ENCODE peak calls at places on chromosome 22, in seven cellular contexts. E is adrenal gland, M is AG09309, G is A549, V is tibial artery, Q is right lobe of liver, X is cardiac fibroblast. Z is an unnamed sample.

GRCh38 chr22:26806445-26807170 is 149.2 kb downstream of the MIAT start:
- DNase-seq in V (no peak), E (no peak), G (no peak), M (no peak), Q (no peak), X (no peak), Z (no peak)

GRCh38 chr22:50713571-50714056 is 24.4 kb upstream of the ACR start:
- DNase-seq in E (no peak), M (no peak), Q (no peak), X (no peak), G (no peak), V (no peak), Z (no peak)

GRCh38 chr22:24536089-24536488 is 18.8 kb downstream of the GUCD1 start:
- DNase-seq in V (no peak), G (no peak), E (no peak), X (no peak), Q (no peak), M (no peak), Z (no peak)

GRCh38 chr22:20131856-20132685 is 467 bp downstream of the ZDHHC8 start:
- DNase-seq in V (no peak), Q (peak), G (no peak), M (no peak), X (no peak), E (peak), Z (no peak)

GRCh38 chr22:27125539-27125938 is 468.2 kb downstream of the MIAT start:
- DNase-seq in X (no peak), V (no peak), E (no peak), Q (no peak), G (no peak), M (no peak), Z (no peak)

GRCh38 chr22:19997561-19998231 is 18.9 kb downstream of the ARVCF start:
- DNase-seq in E (no peak), V (no peak), X (no peak), G (no peak), M (no peak), Q (no peak), Z (no peak)

GRCh38 chr22:49372530-49373288 is 455.0 kb downstream of the BRD1 start:
- DNase-seq in Q (no peak), X (peak), E (no peak), V (no peak), M (no peak), G (peak), Z (no peak)

GRCh38 chr22:50294319-50294656 is 13.2 kb downstream of the PLXNB2 start:
- DNase-seq in E (no peak), G (no peak), X (no peak), V (no peak), Q (no peak), M (no peak), Z (no peak)

GRCh38 chr22:39960791-39961746 is 872 bp downstream of the TMA7B start:
- DNase-seq in M (peak), Q (no peak), G (no peak), E (no peak), X (peak), V (no peak), Z (peak)

GRCh38 chr22:25081409-25081824 is 118.2 kb upstream of the CRYBB3 start:
- DNase-seq in Q (no peak), G (peak), X (peak), M (no peak), V (peak), E (no peak), Z (no peak)

GRCh38 chr22:17307566-17307965 is 61.7 kb upstream of the CECR2 start:
- DNase-seq in E (no peak), X (no peak), G (no peak), Q (no peak), M (no peak), V (no peak), Z (no peak)

GRCh38 chr22:23621082-23621780 is 10.9 kb downstream of the DRICH1 start:
- DNase-seq in V (no peak), X (no peak), G (no peak), M (no peak), Q (no peak), E (no peak), Z (peak)

GRCh38 chr22:20761536-20761935 is 12.4 kb upstream of the SERPIND1 start:
- DNase-seq in G (no peak), Q (no peak), E (no peak), X (peak), M (peak), V (no peak), Z (no peak)

GRCh38 chr22:35995772-35996171 is 32.9 kb downstream of the RBFOX2 start:
- DNase-seq in G (no peak), Q (no peak), X (peak), E (peak), V (peak), M (peak), Z (no peak)

GRCh38 chr22:31121403-31121802 is 1.4 kb upstream of the INPP5J start:
- DNase-seq in Q (no peak), X (no peak), G (no peak), V (no peak), E (no peak), M (no peak), Z (no peak)

GRCh38 chr22:41501209-41501608 is 32.3 kb downstream of the ACO2 start:
- DNase-seq in M (no peak), E (no peak), X (no peak), G (peak), V (no peak), Q (no peak), Z (no peak)

GRCh38 chr22:32650553-32651345 is 150.8 kb upstream of the TIMP3 start:
- DNase-seq in G (no peak), V (no peak), Q (no peak), X (no peak), E (no peak), M (no peak), Z (no peak)

GRCh38 chr22:36398602-36399472 is 11.1 kb upstream of the MYH9 start:
- DNase-seq in G (no peak), Q (no peak), M (no peak), E (no peak), V (no peak), X (peak), Z (no peak)

GRCh38 chr22:40534379-40535188 is 101.9 kb downstream of the MRTFA start:
- DNase-seq in E (no peak), V (no peak), Q (no peak), M (no peak), X (peak), G (no peak), Z (no peak)

GRCh38 chr22:48677168-48677520 is 1150.5 kb downstream of the BRD1 start:
- DNase-seq in E (no peak), M (no peak), Q (no peak), G (no peak), V (no peak), X (no peak), Z (no peak)

GRCh38 chr22:17724678-17725464 is 49.4 kb downstream of the BID start:
- DNase-seq in Q (peak), G (no peak), E (no peak), M (no peak), V (no peak), X (no peak), Z (no peak)

GRCh38 chr22:20591295-20591645 is 83.9 kb downstream of the MED15 start:
- DNase-seq in G (no peak), X (no peak), M (no peak), V (no peak), Q (peak), E (no peak), Z (no peak)

GRCh38 chr22:36818010-36818642 is 1.3 kb upstream of the PVALB start:
- DNase-seq in V (no peak), M (no peak), G (no peak), Q (no peak), E (no peak), X (no peak), Z (no peak)

GRCh38 chr22:35561796-35562526 is 21.3 kb downstream of the RASD2 start:
- DNase-seq in G (peak), M (no peak), V (no peak), Q (no peak), X (peak), E (no peak), Z (no peak)

GRCh38 chr22:48234011-48234410 is 1471.6 kb downstream of the TBC1D22A start:
- DNase-seq in X (no peak), M (no peak), Q (peak), G (no peak), E (no peak), V (no peak), Z (no peak)

GRCh38 chr22:19253143-19253542 is 38.4 kb downstream of the CLTCL1 start:
- DNase-seq in E (no peak), G (no peak), M (no peak), Q (no peak), X (no peak), V (no peak), Z (no peak)

GRCh38 chr22:33823552-33823951 is 96.7 kb downstream of the LARGE1 start:
- DNase-seq in X (peak), E (peak), V (no peak), G (peak), Q (no peak), M (no peak), Z (no peak)

GRCh38 chr22:17303840-17304779 is 65.2 kb upstream of the CECR2 start:
- DNase-seq in G (no peak), E (no peak), X (no peak), M (no peak), V (no peak), Q (no peak), Z (peak)

GRCh38 chr22:39356464-39356863 is 6.7 kb downstream of the SYNGR1 start:
- DNase-seq in Q (no peak), M (no peak), G (no peak), V (no peak), E (no peak), X (no peak), Z (no peak)

DNA sequence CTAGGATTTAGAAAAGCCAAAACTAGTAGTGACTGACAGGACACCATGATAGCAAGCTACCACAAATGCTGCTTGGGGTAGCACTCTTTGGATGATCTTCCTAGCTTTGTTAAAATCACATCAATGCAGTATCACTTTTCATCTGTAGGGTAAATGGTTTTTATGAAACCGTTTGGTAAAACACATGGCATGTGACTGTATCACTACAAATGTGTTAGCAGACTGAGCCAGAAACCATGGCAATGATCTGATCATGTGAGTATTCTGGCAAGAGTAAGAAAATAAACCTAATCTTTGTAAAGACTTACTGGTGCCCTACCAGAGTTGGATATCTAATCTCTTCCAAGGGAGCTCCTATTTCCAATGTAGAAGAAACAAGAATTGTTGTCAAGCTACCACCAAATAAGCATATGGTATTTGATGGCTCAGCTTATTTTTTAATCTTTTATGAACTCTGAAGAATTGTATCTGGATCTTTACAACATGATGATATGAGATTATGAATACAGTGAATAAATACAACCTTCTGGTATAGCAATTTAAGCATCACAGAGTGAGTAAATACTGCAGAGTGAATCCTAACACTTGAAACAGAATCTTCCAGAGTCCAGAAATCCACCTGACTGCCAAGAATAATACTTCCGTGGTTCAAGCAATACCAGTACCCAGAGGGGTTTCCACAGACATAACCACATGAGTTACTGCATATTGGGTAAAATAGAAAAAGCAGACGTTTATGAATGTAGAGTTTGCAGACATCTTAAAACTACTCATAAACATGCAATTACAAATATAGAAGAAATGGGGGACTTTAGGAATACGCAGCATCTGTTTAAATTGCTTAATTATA is 238.9 kb downstream of the TTC28 start:
- DNase-seq in M (no peak), G (no peak), V (no peak), E (peak), X (peak), Q (no peak), Z (no peak)
- H3K4me3 ChIP-seq in M (peak), G (no peak), V (peak), E (no peak), X (no peak), Q (no peak), Z (no peak)

DNA sequence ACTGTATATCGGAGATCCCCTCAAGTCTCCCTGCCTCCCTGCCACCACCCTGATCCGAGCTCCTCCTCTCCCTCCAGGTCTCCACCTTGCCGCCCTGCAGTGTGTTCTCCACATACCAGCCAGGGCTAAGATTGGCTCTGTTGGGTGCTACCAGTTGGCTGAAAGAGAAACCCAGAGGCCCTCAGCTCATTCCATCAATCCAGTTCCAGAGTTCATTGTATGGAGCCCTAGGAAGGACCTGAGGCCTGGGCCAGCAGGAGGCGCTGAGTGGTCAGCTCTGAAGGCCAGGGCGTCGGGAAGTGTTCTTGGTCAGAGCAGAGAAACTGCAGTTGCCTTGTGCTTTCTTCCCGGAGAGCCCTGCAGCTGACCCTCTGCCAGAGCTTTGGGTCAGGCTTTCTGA is 2.2 kb upstream of the TOP3B start:
- DNase-seq in E (no peak), Q (no peak), X (peak), V (no peak), M (no peak), G (peak), Z (no peak)
- TF ChIP-seq CTCF in E (no peak), Q (no peak), X (peak), V (no peak), M (peak), G (no peak), Z (peak)

DNA sequence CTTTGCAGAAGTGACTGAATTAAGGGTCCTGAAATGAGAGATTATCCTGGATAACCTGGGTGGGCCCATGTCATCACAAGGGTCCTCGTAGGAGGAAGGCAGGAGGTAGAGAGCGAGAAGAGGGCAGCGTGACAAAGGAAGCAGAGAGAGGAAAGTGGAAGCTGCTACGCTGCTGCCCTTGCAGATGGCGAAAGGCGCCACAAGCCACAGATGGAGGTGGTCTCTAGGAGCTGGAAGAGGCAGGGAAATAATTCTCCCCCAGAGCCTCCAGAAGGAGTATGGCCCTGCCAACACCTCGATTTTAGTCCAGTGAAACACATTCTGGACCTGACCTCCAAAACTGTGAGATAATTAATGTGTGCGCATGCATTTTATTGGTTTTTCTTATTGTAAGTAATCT is 13.4 kb downstream of the TMEM184B start:
- DNase-seq in X (no peak), M (no peak), Q (no peak), G (no peak), E (no peak), V (no peak), Z (no peak)
- H3K4me3 ChIP-seq in X (no peak), M (no peak), Q (no peak), G (no peak), E (no peak), V (no peak), Z (no peak)

DNA sequence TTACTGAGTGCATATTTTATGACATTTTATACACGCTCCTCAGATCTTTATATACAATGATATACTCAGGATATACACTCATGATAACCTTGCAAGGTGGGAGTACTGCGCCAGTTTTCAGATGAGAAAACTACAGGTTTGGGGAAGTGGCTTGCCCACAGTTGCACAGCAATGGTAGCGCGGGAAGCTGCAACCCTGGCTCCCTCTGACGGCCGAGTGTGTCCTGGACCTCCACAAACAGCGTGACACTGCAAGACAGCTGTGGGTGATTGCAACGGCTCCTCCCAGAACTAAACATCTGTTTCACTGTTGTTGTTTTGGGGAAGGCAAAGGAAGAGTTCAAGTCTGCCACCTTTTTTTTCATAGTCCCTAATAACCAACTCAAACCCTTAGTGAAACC is 47.0 kb downstream of the PACSIN2 start:
- DNase-seq in M (no peak), G (no peak), E (no peak), X (peak), V (peak), Q (peak), Z (no peak)
- TF ChIP-seq CTCF in M (peak), G (no peak), E (no peak), X (peak), V (no peak), Q (no peak), Z (peak)

GRCh38 chr22:46085831-46086576 is 64.3 kb upstream of the PPARA start:
- DNase-seq in G (peak), X (peak), E (peak), Q (peak), V (peak), M (peak), Z (no peak)
- H3K4me3 ChIP-seq in G (peak), X (peak), E (no peak), Q (no peak), V (peak), M (peak), Z (no peak)

Z was measured in GM12864.